ENCODE peak calls at places on chromosomes 3 and 15, in six cellular contexts. One of them, this sample, is unnamed.

GRCh38 chr15:83565553-83566159 is 88.3 kb upstream of the ADAMTSL3 start:
- DNase-seq in HepG2: peak
- DNase-seq in GM12891: no peak
- DNase-seq in H1: no peak
- DNase-seq in GM12878: no peak
- DNase-seq in K562: peak
- DNase-seq in this sample: no peak

GRCh38 chr15:68419301-68420175 is 12.4 kb downstream of the ITGA11 start:
- DNase-seq in HepG2: no peak
- DNase-seq in GM12891: no peak
- DNase-seq in H1: no peak
- DNase-seq in GM12878: no peak
- DNase-seq in K562: no peak
- DNase-seq in this sample: no peak

GRCh38 chr3:32177702-32178198 is 60.7 kb upstream of the CMTM8 start:
- DNase-seq in HepG2: peak
- DNase-seq in GM12891: no peak
- DNase-seq in H1: peak
- DNase-seq in GM12878: no peak
- DNase-seq in K562: peak
- DNase-seq in this sample: no peak

GRCh38 chr3:133676336-133677118 is 14.8 kb upstream of the TOPBP1 start:
- DNase-seq in HepG2: no peak
- DNase-seq in GM12891: no peak
- DNase-seq in H1: no peak
- DNase-seq in GM12878: no peak
- DNase-seq in K562: no peak
- DNase-seq in this sample: no peak

GRCh38 chr3:5222283-5223005 is 34.9 kb downstream of the EDEM1 start:
- DNase-seq in HepG2: no peak
- DNase-seq in GM12891: no peak
- DNase-seq in H1: no peak
- DNase-seq in GM12878: no peak
- DNase-seq in K562: no peak
- DNase-seq in this sample: no peak

GRCh38 chr3:184008161-184008560 is 9.5 kb downstream of the ABCC5 start:
- DNase-seq in HepG2: no peak
- DNase-seq in GM12891: no peak
- DNase-seq in H1: no peak
- DNase-seq in GM12878: no peak
- DNase-seq in K562: no peak
- DNase-seq in this sample: no peak

GRCh38 chr3:191139771-191140170 is 59.3 kb upstream of the OSTN start:
- DNase-seq in HepG2: no peak
- DNase-seq in GM12891: no peak
- DNase-seq in H1: no peak
- DNase-seq in GM12878: no peak
- DNase-seq in K562: no peak
- DNase-seq in this sample: no peak

GRCh38 chr3:14943042-14943441 is 4.3 kb upstream of the NR2C2 start:
- DNase-seq in HepG2: peak
- DNase-seq in GM12891: no peak
- DNase-seq in H1: no peak
- DNase-seq in GM12878: no peak
- DNase-seq in K562: no peak
- DNase-seq in this sample: no peak

GRCh38 chr15:101088788-101089578 is 162.9 kb downstream of the CHSY1 start:
- DNase-seq in HepG2: peak
- DNase-seq in GM12891: peak
- DNase-seq in H1: peak
- DNase-seq in GM12878: no peak
- DNase-seq in K562: peak
- DNase-seq in this sample: peak

GRCh38 chr15:69973102-69973714 is 124.5 kb downstream of the TLE3 start:
- DNase-seq in HepG2: peak
- DNase-seq in GM12891: no peak
- DNase-seq in H1: no peak
- DNase-seq in GM12878: no peak
- DNase-seq in K562: no peak
- DNase-seq in this sample: no peak

GRCh38 chr3:122774564-122774963 is 19.1 kb downstream of the HSPBAP1 start:
- DNase-seq in HepG2: no peak
- DNase-seq in GM12891: no peak
- DNase-seq in H1: no peak
- DNase-seq in GM12878: no peak
- DNase-seq in K562: no peak
- DNase-seq in this sample: no peak

GRCh38 chr15:71440479-71441071 is 325.3 kb downstream of the THSD4 start:
- DNase-seq in HepG2: peak
- DNase-seq in GM12891: no peak
- DNase-seq in H1: no peak
- DNase-seq in GM12878: peak
- DNase-seq in K562: no peak
- DNase-seq in this sample: no peak

GRCh38 chr3:198080521-198081384 is 120.7 kb downstream of the LMLN start:
- DNase-seq in HepG2: peak
- DNase-seq in GM12891: peak
- DNase-seq in H1: peak
- DNase-seq in GM12878: no peak
- DNase-seq in K562: peak
- DNase-seq in this sample: peak

GRCh38 chr3:185825639-185826481 is 1.0 kb upstream of the IGF2BP2 start:
- DNase-seq in HepG2: no peak
- DNase-seq in GM12891: no peak
- DNase-seq in H1: peak
- DNase-seq in GM12878: no peak
- DNase-seq in K562: no peak
- DNase-seq in this sample: peak

GRCh38 chr3:57130426-57131209 is 34.5 kb downstream of the IL17RD start:
- DNase-seq in HepG2: no peak
- DNase-seq in GM12891: no peak
- DNase-seq in H1: peak
- DNase-seq in GM12878: no peak
- DNase-seq in K562: no peak
- DNase-seq in this sample: no peak

GRCh38 chr3:64496786-64497560 is 190.8 kb downstream of the ADAMTS9 start:
- DNase-seq in HepG2: no peak
- DNase-seq in GM12891: no peak
- DNase-seq in H1: no peak
- DNase-seq in GM12878: no peak
- DNase-seq in K562: no peak
- DNase-seq in this sample: no peak

GRCh38 chr3:177703788-177704187 is 506.5 kb upstream of the TBL1XR1 start:
- DNase-seq in HepG2: no peak
- DNase-seq in GM12891: no peak
- DNase-seq in H1: no peak
- DNase-seq in GM12878: no peak
- DNase-seq in K562: no peak
- DNase-seq in this sample: no peak

GRCh38 chr3:131591394-131591990 is 88.7 kb upstream of the MRPL3 start:
- DNase-seq in HepG2: no peak
- DNase-seq in GM12891: no peak
- DNase-seq in H1: no peak
- DNase-seq in GM12878: no peak
- DNase-seq in K562: no peak
- DNase-seq in this sample: no peak

GRCh38 chr3:112101946-112102345 is 15.8 kb downstream of the C3orf52 start:
- DNase-seq in HepG2: no peak
- DNase-seq in GM12891: no peak
- DNase-seq in H1: no peak
- DNase-seq in GM12878: no peak
- DNase-seq in K562: no peak
- DNase-seq in this sample: no peak

GRCh38 chr15:45495588-45495987 is 27.0 kb downstream of the SLC30A4 start:
- DNase-seq in HepG2: no peak
- DNase-seq in GM12891: no peak
- DNase-seq in H1: no peak
- DNase-seq in GM12878: no peak
- DNase-seq in K562: no peak
- DNase-seq in this sample: no peak

GRCh38 chr3:9846931-9847488 is 3.2 kb upstream of the RPUSD3 start:
- DNase-seq in HepG2: no peak
- DNase-seq in GM12891: no peak
- DNase-seq in H1: no peak
- DNase-seq in GM12878: no peak
- DNase-seq in K562: no peak
- DNase-seq in this sample: no peak

GRCh38 chr3:64505419-64505818 is 182.4 kb downstream of the ADAMTS9 start:
- DNase-seq in HepG2: peak
- DNase-seq in GM12891: no peak
- DNase-seq in H1: no peak
- DNase-seq in GM12878: no peak
- DNase-seq in K562: no peak
- DNase-seq in this sample: no peak

GRCh38 chr3:25856902-25857518 is 67.1 kb downstream of the OXSM start:
- DNase-seq in HepG2: peak
- DNase-seq in GM12891: peak
- DNase-seq in H1: no peak
- DNase-seq in GM12878: no peak
- DNase-seq in K562: peak
- DNase-seq in this sample: peak

GRCh38 chr3:81592101-81592500 is 169.3 kb downstream of the GBE1 start:
- DNase-seq in HepG2: no peak
- DNase-seq in GM12891: no peak
- DNase-seq in H1: no peak
- DNase-seq in GM12878: no peak
- DNase-seq in K562: no peak
- DNase-seq in this sample: no peak

GRCh38 chr15:100934735-100935134 is 15.6 kb downstream of the LRRK1 start:
- DNase-seq in HepG2: no peak
- DNase-seq in GM12891: no peak
- DNase-seq in H1: peak
- DNase-seq in GM12878: no peak
- DNase-seq in K562: no peak
- DNase-seq in this sample: no peak

GRCh38 chr15:57586661-57587404 is 4.9 kb upstream of the MYZAP start:
- DNase-seq in HepG2: no peak
- DNase-seq in GM12891: no peak
- DNase-seq in H1: no peak
- DNase-seq in GM12878: no peak
- DNase-seq in K562: no peak
- DNase-seq in this sample: no peak

GRCh38 chr3:34070831-34071230 is 272.4 kb downstream of the PDCD6IP start:
- DNase-seq in HepG2: no peak
- DNase-seq in GM12891: no peak
- DNase-seq in H1: no peak
- DNase-seq in GM12878: no peak
- DNase-seq in K562: no peak
- DNase-seq in this sample: no peak

GRCh38 chr3:73733796-73734195 is 109.1 kb upstream of the PDZRN3 start:
- DNase-seq in HepG2: no peak
- DNase-seq in GM12891: no peak
- DNase-seq in H1: no peak
- DNase-seq in GM12878: no peak
- DNase-seq in K562: no peak
- DNase-seq in this sample: no peak

GRCh38 chr15:71635735-71636134 is 174.6 kb upstream of the NR2E3 start:
- DNase-seq in HepG2: no peak
- DNase-seq in GM12891: no peak
- DNase-seq in H1: no peak
- DNase-seq in GM12878: no peak
- DNase-seq in K562: no peak
- DNase-seq in this sample: no peak

GRCh38 chr3:168071535-168071934 is 24.2 kb downstream of the GOLIM4 start:
- DNase-seq in HepG2: no peak
- DNase-seq in GM12891: no peak
- DNase-seq in H1: no peak
- DNase-seq in GM12878: no peak
- DNase-seq in K562: no peak
- DNase-seq in this sample: no peak

GRCh38 chr15:71242292-71242691 is 127.0 kb downstream of the THSD4 start:
- DNase-seq in HepG2: no peak
- DNase-seq in GM12891: no peak
- DNase-seq in H1: no peak
- DNase-seq in GM12878: no peak
- DNase-seq in K562: no peak
- DNase-seq in this sample: no peak

GRCh38 chr3:53147161-53147902 is 13.7 kb upstream of the PRKCD start:
- DNase-seq in HepG2: no peak
- DNase-seq in GM12891: no peak
- DNase-seq in H1: no peak
- DNase-seq in GM12878: no peak
- DNase-seq in K562: no peak
- DNase-seq in this sample: no peak
- TF ChIP-seq TAF1 in HepG2: no peak
- TF ChIP-seq TAF1 in GM12891: no peak
- TF ChIP-seq TAF1 in H1: no peak
- TF ChIP-seq TAF1 in GM12878: no peak
- TF ChIP-seq TAF1 in K562: no peak
- TF ChIP-seq TAF1 in this sample: no peak

GRCh38 chr3:49132437-49133225 is at the start of gene LAMB2:
- DNase-seq in HepG2: peak
- DNase-seq in GM12891: no peak
- DNase-seq in H1: peak
- DNase-seq in GM12878: no peak
- DNase-seq in K562: peak
- DNase-seq in this sample: no peak
- TF ChIP-seq POLR2A in HepG2: peak
- TF ChIP-seq POLR2A in GM12891: no peak
- TF ChIP-seq POLR2A in H1: no peak
- TF ChIP-seq POLR2A in GM12878: no peak
- TF ChIP-seq POLR2A in K562: no peak
- TF ChIP-seq POLR2A in this sample: no peak

GRCh38 chr3:124695369-124695768 is 34.9 kb upstream of the UMPS start:
- DNase-seq in HepG2: no peak
- DNase-seq in GM12891: no peak
- DNase-seq in H1: no peak
- DNase-seq in GM12878: no peak
- DNase-seq in K562: no peak
- DNase-seq in this sample: no peak
- TF ChIP-seq POLR2AphosphoS5 in HepG2: no peak
- TF ChIP-seq POLR2AphosphoS5 in GM12891: no peak
- TF ChIP-seq POLR2AphosphoS5 in H1: no peak
- TF ChIP-seq POLR2AphosphoS5 in GM12878: no peak
- TF ChIP-seq POLR2AphosphoS5 in K562: no peak
- TF ChIP-seq POLR2AphosphoS5 in this sample: no peak

DNA sequence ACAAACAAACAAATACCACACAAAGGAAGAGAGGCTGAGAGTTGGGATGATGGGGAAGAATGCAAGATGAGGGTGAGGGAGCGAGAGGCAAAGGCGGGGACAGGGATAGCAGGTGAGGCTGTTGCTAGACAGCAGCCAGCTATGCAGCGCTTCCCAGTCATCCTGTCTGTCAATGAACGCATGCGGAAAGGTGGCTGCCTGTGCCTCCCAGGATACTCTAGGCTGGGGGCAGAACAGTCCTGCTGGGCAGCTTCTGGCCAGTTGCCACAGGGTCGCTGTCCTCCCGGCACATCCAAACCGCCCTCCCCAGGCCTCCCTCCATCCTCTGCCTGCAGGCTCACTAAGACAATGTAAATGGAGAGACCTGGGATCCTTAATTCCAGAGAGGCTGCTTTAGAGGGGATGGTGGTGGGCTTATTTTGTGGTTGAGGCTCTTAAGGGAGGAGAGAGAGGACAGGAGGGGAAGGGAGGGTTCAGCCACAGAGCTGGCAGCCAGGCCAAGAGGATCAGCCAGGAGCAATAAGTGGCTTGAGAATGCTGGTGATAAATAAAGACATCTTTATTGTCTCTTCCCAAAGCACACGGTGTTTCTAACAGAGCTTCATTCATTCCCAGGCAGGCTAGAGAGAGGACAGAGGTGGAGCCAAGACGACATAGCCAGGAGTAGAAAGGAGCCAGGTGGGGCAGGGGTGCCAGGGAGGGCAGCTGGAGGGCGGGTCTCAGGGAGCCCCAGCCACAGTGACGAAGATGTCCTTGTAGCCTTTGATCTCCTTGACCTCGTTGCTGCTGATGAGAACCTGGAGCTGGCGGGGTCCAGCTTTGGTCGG is 9.2 kb upstream of the TGM5 start:
- DNase-seq in HepG2: no peak
- DNase-seq in GM12891: no peak
- DNase-seq in H1: no peak
- DNase-seq in GM12878: no peak
- DNase-seq in K562: no peak
- DNase-seq in this sample: no peak
- TF ChIP-seq TAF1 in HepG2: no peak
- TF ChIP-seq TAF1 in GM12891: no peak
- TF ChIP-seq TAF1 in H1: no peak
- TF ChIP-seq TAF1 in GM12878: no peak
- TF ChIP-seq TAF1 in K562: no peak
- TF ChIP-seq TAF1 in this sample: no peak

This sample was measured in GM12892.